ENCODE peak calls at places on chromosomes 3 and 15, in six cellular contexts. J is body of pancreas, G is AG04450, R is HFF-Myc, M is heart left ventricle, S is WERI-Rb-1. F is an unnamed sample.

GRCh38 chr15:35696767-35697231 is 150.8 kb upstream of the DPH6 start:
- DNase-seq in J (no peak), G (peak; percentile 68), R (peak; percentile 69), M (no peak), S (no peak), F (peak; percentile 95)

GRCh38 chr3:61956236-61956635 is 394.9 kb downstream of the PTPRG start:
- DNase-seq in J (no peak), G (peak; percentile 39), R (no peak), M (no peak), S (no peak), F (peak; percentile 71)

GRCh38 chr3:184171562-184171961 is 3.1 kb upstream of the AP2M1 start:
- DNase-seq in J (no peak), G (no peak), R (no peak), M (no peak), S (no peak), F (peak; percentile 66)

GRCh38 chr3:37174532-37175126 is at the start of gene LRRFIP2:
- DNase-seq in J (no peak), G (no peak), R (no peak), M (no peak), S (no peak), F (peak; percentile 74)

GRCh38 chr15:77572186-77572585 is 60.5 kb downstream of the LINGO1 start:
- DNase-seq in J (no peak), G (no peak), R (no peak), M (no peak), S (no peak), F (no peak)

GRCh38 chr15:101255615-101256350 is 3.9 kb upstream of the CHSY1 start:
- DNase-seq in J (no peak), G (no peak), R (no peak), M (no peak), S (peak; percentile 17), F (peak; percentile 93)

GRCh38 chr3:4935347-4935746 is 43.9 kb upstream of the BHLHE40 start:
- DNase-seq in J (no peak), G (no peak), R (no peak), M (no peak), S (no peak), F (peak; percentile 50)

GRCh38 chr3:196741401-196741761 is 1.7 kb downstream of the PAK2 start:
- DNase-seq in J (no peak), G (no peak), R (no peak), M (no peak), S (no peak), F (no peak)

GRCh38 chr3:146164951-146165350 is 4.0 kb upstream of the PLOD2 start:
- DNase-seq in J (no peak), G (no peak), R (no peak), M (no peak), S (no peak), F (no peak)

GRCh38 chr15:81888748-81889479 is 156.9 kb downstream of the MEX3B start:
- DNase-seq in J (no peak), G (peak; percentile 20), R (peak; percentile 77), M (no peak), S (no peak), F (peak; percentile 20)

GRCh38 chr3:147378186-147378503 is 28.2 kb downstream of the ZIC4 start:
- DNase-seq in J (no peak), G (no peak), R (no peak), M (no peak), S (no peak), F (peak; percentile 62)

GRCh38 chr15:63544253-63545026 is 40.0 kb downstream of the USP3 start:
- DNase-seq in J (no peak), G (no peak), R (no peak), M (no peak), S (no peak), F (no peak)

GRCh38 chr3:95172549-95172948 is 1109.7 kb downstream of the NSUN3 start:
- DNase-seq in J (no peak), G (no peak), R (no peak), M (no peak), S (no peak), F (no peak)

GRCh38 chr3:24709921-24710320 is 215.3 kb upstream of the THRB start:
- DNase-seq in J (no peak), G (no peak), R (no peak), M (no peak), S (no peak), F (no peak)

GRCh38 chr3:105367406-105368213 is 901 bp downstream of the ALCAM start:
- DNase-seq in J (peak; percentile 71), G (no peak), R (no peak), M (peak; percentile 54), S (peak; percentile 50), F (peak; percentile 75)

DNA sequence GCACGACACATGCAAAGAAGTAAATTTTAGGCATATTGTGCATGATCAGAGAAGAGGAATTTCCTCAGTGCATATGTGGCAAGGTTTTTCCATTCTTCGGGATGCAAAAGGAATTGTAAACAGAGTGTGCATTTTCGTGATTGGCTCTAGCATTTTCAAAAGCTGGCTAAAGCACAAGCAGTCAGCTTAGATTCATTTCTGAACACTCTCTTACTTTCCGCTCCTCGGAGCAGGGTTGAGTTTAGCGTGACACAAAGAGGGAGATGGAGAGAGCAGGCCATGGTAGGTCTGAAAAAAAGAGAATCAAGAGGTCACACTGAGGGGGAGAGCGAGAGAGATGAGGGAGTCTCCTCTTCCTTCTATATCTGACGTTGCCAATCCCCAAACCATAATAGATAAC is 128.1 kb downstream of the ADAMTS9 start:
- DNase-seq in J (no peak), G (no peak), R (no peak), M (no peak), S (no peak), F (no peak)
- H3K4me3 ChIP-seq in J (no peak overlapping the region), G (no peak overlapping the region), R (no peak overlapping the region), M (no peak overlapping the region), S (no peak overlapping the region), F (no peak overlapping the region)

GRCh38 chr3:13863422-13863821 is 16.4 kb downstream of the WNT7A start:
- DNase-seq in J (no peak), G (no peak), R (no peak), M (no peak), S (no peak), F (no peak)
- TF ChIP-seq CTCF in J (no peak), G (no peak), R (no peak), M (no peak), S (no peak), F (no peak)

GRCh38 chr15:93231994-93232393 is 143.0 kb upstream of the RGMA start:
- DNase-seq in J (no peak), G (no peak), R (no peak), M (no peak), S (no peak), F (no peak)

GRCh38 chr15:93231261-93231939 is 142.4 kb upstream of the RGMA start:
- DNase-seq in J (no peak), G (no peak), R (no peak), M (no peak), S (no peak), F (no peak)

GRCh38 chr15:93235321-93235720 is 146.3 kb upstream of the RGMA start:
- DNase-seq in J (no peak), G (no peak), R (no peak), M (no peak), S (no peak), F (no peak)

GRCh38 chr15:93232840-93233239 is 143.8 kb upstream of the RGMA start:
- DNase-seq in J (no peak), G (no peak), R (no peak), M (no peak), S (no peak), F (no peak)

GRCh38 chr15:93233710-93234109 is 144.7 kb upstream of the RGMA start:
- DNase-seq in J (no peak), G (no peak), R (no peak), M (no peak), S (no peak), F (no peak)
- H3K4me3 ChIP-seq in J (no peak overlapping the region), G (no peak overlapping the region), R (no peak overlapping the region), M (no peak overlapping the region), S (no peak overlapping the region), F (no peak overlapping the region)

GRCh38 chr3:8997151-8997550 is 33.9 kb upstream of the RAD18 start:
- DNase-seq in J (no peak), G (no peak), R (no peak), M (no peak), S (no peak), F (no peak)

GRCh38 chr3:8994226-8994625 is 31.0 kb upstream of the RAD18 start:
- DNase-seq in J (no peak), G (no peak), R (no peak), M (no peak), S (no peak), F (no peak)

GRCh38 chr3:9000041-9000440 is 36.8 kb upstream of the RAD18 start:
- DNase-seq in J (no peak), G (no peak), R (no peak), M (no peak), S (no peak), F (no peak)

GRCh38 chr3:8996216-8996615 is 32.9 kb upstream of the RAD18 start:
- DNase-seq in J (no peak), G (no peak), R (no peak), M (no peak), S (no peak), F (no peak)

GRCh38 chr3:8996681-8997121 is 33.4 kb upstream of the RAD18 start:
- DNase-seq in J (peak; percentile 33), G (peak; percentile 11), R (no peak), M (peak; percentile 65), S (no peak), F (peak; percentile 75)
- TF ChIP-seq CTCF in J (no peak), G (peak; percentile 46), R (peak; percentile 31), M (peak; percentile 37), S (no peak), F (peak; percentile 68)

GRCh38 chr15:70091649-70092461 is 5.9 kb downstream of the TLE3 start:
- DNase-seq in J (no peak), G (no peak), R (no peak), M (no peak), S (no peak), F (peak; percentile 58)

GRCh38 chr15:70092462-70092850 is 5.3 kb downstream of the TLE3 start:
- DNase-seq in J (no peak), G (peak; percentile 69), R (no peak), M (no peak), S (no peak), F (peak; percentile 38)

GRCh38 chr15:70094690-70095311 is 2.9 kb downstream of the TLE3 start:
- DNase-seq in J (no peak), G (no peak), R (no peak), M (no peak), S (no peak), F (peak; percentile 51)

GRCh38 chr15:70093070-70093469 is 4.6 kb downstream of the TLE3 start:
- DNase-seq in J (no peak), G (no peak), R (no peak), M (no peak), S (no peak), F (no peak)

DNA sequence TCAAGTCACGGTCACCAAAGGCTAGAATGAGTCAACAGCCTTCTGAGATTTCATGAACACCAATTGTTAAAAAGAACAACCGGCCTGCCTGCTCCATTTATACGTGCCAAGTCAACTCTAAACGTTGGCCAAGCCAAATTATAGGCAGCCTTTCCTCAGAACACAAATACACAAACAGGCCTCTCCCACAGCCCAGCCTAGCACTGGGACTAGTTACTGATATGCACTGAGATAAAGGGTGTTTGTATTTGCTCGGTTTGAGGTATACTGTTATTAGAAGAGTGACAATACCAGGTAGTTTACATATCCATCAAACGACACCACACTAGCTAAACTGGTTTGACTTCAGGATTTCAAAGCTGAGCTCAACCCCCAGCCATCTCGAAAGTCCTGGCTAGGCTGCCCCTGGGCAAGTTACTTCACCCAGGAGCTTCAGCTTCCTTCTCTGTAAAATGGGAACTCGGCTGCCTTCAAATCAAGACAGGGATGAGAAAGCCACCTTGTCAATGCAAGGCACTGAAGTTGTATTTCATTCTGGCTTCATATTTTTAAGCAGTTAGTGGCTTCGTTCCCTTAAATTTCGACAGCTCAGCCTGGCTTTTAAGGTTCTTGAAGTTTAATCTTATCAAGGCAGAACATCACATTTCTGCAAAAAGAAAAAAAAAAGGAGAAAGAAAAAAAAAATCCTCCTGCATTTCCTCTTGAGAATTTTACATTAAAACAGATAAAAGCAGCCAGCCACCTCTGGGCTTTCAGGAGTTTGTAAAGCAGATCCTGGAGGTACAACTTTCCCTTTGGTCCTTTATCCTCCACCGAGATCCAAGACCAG is 4.0 kb downstream of the TLE3 start:
- DNase-seq in J (peak; percentile 66), G (no peak), R (no peak), M (no peak), S (no peak), F (no peak)
- H3K4me3 ChIP-seq in J (no peak overlapping the region), G (peak overlapping the region; percentile 13), R (no peak overlapping the region), M (no peak overlapping the region), S (no peak overlapping the region), F (peak overlapping the region; percentile 33)